ENCODE peak calls at places on chromosomes 11 and 22, in eight cellular contexts. D is fibroblast of lung, S is dermis blood vessel endothelial cell, F is germinal center, J is nucleus accumbens, B is GM04503, R is right lobe of liver, K is NCI-H69. C is an unnamed sample.

GRCh38 chr22:46971776-46972150 is 209.3 kb downstream of the TBC1D22A start:
- DNase-seq in D (no peak), S (no peak), F (no peak), J (no peak), B (no peak), R (no peak), K (no peak), C (peak; percentile 63)

GRCh38 chr11:64207247-64208085 is 945 bp downstream of the FERMT3 start:
- DNase-seq in D (peak; percentile 69), S (peak; percentile 67), F (peak; percentile 74), J (peak; percentile 20), B (peak; percentile 65), R (peak; percentile 76), K (no peak), C (peak; percentile 46)

GRCh38 chr22:50576070-50576469 is 2.2 kb downstream of the CPT1B start:
- DNase-seq in D (peak; percentile 56), S (peak; percentile 81), F (no peak), J (no peak), B (no peak), R (no peak), K (peak; percentile 73), C (no peak)

GRCh38 chr11:123373754-123374621 is 56.1 kb upstream of the GRAMD1B start:
- DNase-seq in D (no peak), S (no peak), F (no peak), J (no peak), B (no peak), R (no peak), K (peak; percentile 70), C (no peak)

GRCh38 chr22:20390394-20390907 is 3.5 kb upstream of the ZNF74 start:
- DNase-seq in D (no peak), S (no peak), F (no peak), J (no peak), B (no peak), R (no peak), K (no peak), C (no peak)

GRCh38 chr11:122976734-122977454 is 4.7 kb downstream of the BSX start:
- DNase-seq in D (no peak), S (no peak), F (no peak), J (no peak), B (no peak), R (no peak), K (no peak), C (no peak)

GRCh38 chr11:8665222-8665621 is 17.2 kb downstream of the TRIM66 start:
- DNase-seq in D (no peak), S (no peak), F (no peak), J (no peak), B (no peak), R (no peak), K (no peak), C (no peak)

GRCh38 chr22:26553056-26553752 is 36.7 kb downstream of the TPST2 start:
- DNase-seq in D (peak; percentile 80), S (peak; percentile 79), F (no peak), J (no peak), B (peak; percentile 69), R (no peak), K (peak; percentile 12), C (no peak)

GRCh38 chr22:50624347-50625130 is 3.4 kb downstream of the ARSA start:
- DNase-seq in D (no peak), S (no peak), F (no peak), J (no peak), B (no peak), R (no peak), K (peak; percentile 48), C (no peak)

GRCh38 chr11:47220401-47220821 is 5.6 kb downstream of the DDB2 start:
- DNase-seq in D (peak; percentile 86), S (peak; percentile 85), F (no peak), J (no peak), B (peak; percentile 44), R (no peak), K (no peak), C (no peak)

GRCh38 chr11:79547256-79547655 is 106.4 kb upstream of the TENM4 start:
- DNase-seq in D (no peak), S (no peak), F (no peak), J (no peak), B (no peak), R (no peak), K (no peak), C (no peak)

GRCh38 chr11:131922220-131922619 is 551.8 kb downstream of the NTM start:
- DNase-seq in D (no peak), S (no peak), F (no peak), J (no peak), B (no peak), R (no peak), K (no peak), C (no peak)

GRCh38 chr11:36454551-36454950 is 55.5 kb downstream of the TRAF6 start:
- DNase-seq in D (no peak), S (no peak), F (no peak), J (no peak), B (no peak), R (no peak), K (no peak), C (no peak)

GRCh38 chr11:68369161-68369560 is 56.8 kb downstream of the LRP5 start:
- DNase-seq in D (no peak), S (no peak), F (no peak), J (no peak), B (no peak), R (no peak), K (no peak), C (no peak)

GRCh38 chr11:22634897-22635629 is 9.4 kb upstream of the FANCF start:
- DNase-seq in D (peak; percentile 51), S (no peak), F (no peak), J (no peak), B (no peak), R (peak; percentile 58), K (peak; percentile 94), C (no peak)

GRCh38 chr11:41398175-41398574 is 61.3 kb downstream of the LRRC4C start:
- DNase-seq in D (no peak), S (no peak), F (no peak), J (no peak), B (no peak), R (no peak), K (no peak), C (no peak)

GRCh38 chr22:48886604-48887393 is 940.9 kb downstream of the BRD1 start:
- DNase-seq in D (no peak), S (no peak), F (no peak), J (no peak), B (no peak), R (peak; percentile 38), K (peak; percentile 69), C (peak; percentile 53)

GRCh38 chr22:46300491-46300890 is 3.8 kb downstream of the GTSE1 start:
- DNase-seq in D (no peak), S (no peak), F (no peak), J (no peak), B (no peak), R (no peak), K (no peak), C (no peak)

GRCh38 chr11:82494988-82495432 is 238.7 kb downstream of the FAM181B start:
- DNase-seq in D (no peak), S (no peak), F (peak; percentile 8), J (no peak), B (no peak), R (no peak), K (peak; percentile 75), C (no peak)

GRCh38 chr11:114340311-114341131 is 44.3 kb downstream of the NNMT start:
- DNase-seq in D (peak; percentile 85), S (peak; percentile 85), F (no peak), J (peak; percentile 5), B (no peak), R (no peak), K (peak; percentile 80), C (no peak)

GRCh38 chr22:40251106-40251505 is 73.4 kb downstream of the TNRC6B start:
- DNase-seq in D (no peak), S (no peak), F (no peak), J (no peak), B (no peak), R (no peak), K (no peak), C (no peak)

GRCh38 chr11:103842795-103843194 is 193.6 kb upstream of the DDI1 start:
- DNase-seq in D (peak; percentile 66), S (no peak), F (no peak), J (no peak), B (no peak), R (no peak), K (peak; percentile 79), C (no peak)

GRCh38 chr11:119615003-119615878 is 113.8 kb downstream of the NECTIN1 start:
- DNase-seq in D (peak; percentile 68), S (peak; percentile 92), F (no peak), J (peak; percentile 13), B (no peak), R (no peak), K (peak; percentile 19), C (peak; percentile 73)

GRCh38 chr22:23053051-23053707 is 17.1 kb upstream of the GNAZ start:
- DNase-seq in D (no peak), S (no peak), F (no peak), J (no peak), B (no peak), R (no peak), K (no peak), C (peak; percentile 5)

GRCh38 chr11:73376803-73377629 is 817 bp downstream of the RELT start:
- DNase-seq in D (peak; percentile 70), S (peak; percentile 76), F (peak; percentile 67), J (no peak), B (peak; percentile 54), R (peak; percentile 76), K (peak; percentile 72), C (peak; percentile 62)

GRCh38 chr11:73783483-73784020 is 4.1 kb upstream of the MRPL48 start:
- DNase-seq in D (no peak), S (no peak), F (no peak), J (no peak), B (no peak), R (no peak), K (no peak), C (no peak)

GRCh38 chr11:94477644-94478043 is 16.0 kb downstream of the MRE11 start:
- DNase-seq in D (no peak), S (no peak), F (no peak), J (no peak), B (no peak), R (no peak), K (no peak), C (no peak)

C was measured in posterior cingulate gyrus.